ENCODE peak calls at places on chromosomes 4 and X, in ten cellular contexts. V is H4; E is stimulated activated CD4-positive, alpha-beta T cell treated with anti-CD3 and anti-CD28 coated beads, Interleukin-2, amount 100 ng/mL, for 48 hours; M is caudate nucleus; B is ovary; S is posterior cingulate gyrus; G is AG08396; Y is cardiac muscle cell; T is NCI-H2081 treated with DMSO at 0.1 percent for 48 hours; H is IMR-90. F is an unnamed sample.

GRCh38 chrX:11352296-11352741 is 59.1 kb downstream of the AMELX start:
- DNase-seq in V (no peak), E (no peak), M (no peak), B (no peak), S (no peak), G (no peak), Y (no peak), T (no peak), H (no peak), F (no peak)

GRCh38 chr4:2798399-2799301 is 5.8 kb downstream of the SH3BP2 start:
- DNase-seq in V (no peak), E (no peak), M (no peak), B (peak; percentile 60), S (peak; percentile 37), G (no peak), Y (no peak), T (no peak), H (no peak), F (no peak)

GRCh38 chr4:170089274-170089742 is 448 bp downstream of the AADAT start:
- DNase-seq in V (peak; percentile 25), E (no peak), M (peak; percentile 57), B (peak; percentile 21), S (peak; percentile 42), G (peak; percentile 43), Y (peak; percentile 57), T (no peak), H (peak; percentile 39), F (peak; percentile 8)

GRCh38 chrX:20265726-20266681 is 705 bp downstream of the RPS6KA3 start:
- DNase-seq in V (no peak), E (no peak), M (no peak), B (peak; percentile 42), S (no peak), G (no peak), Y (peak; percentile 49), T (no peak), H (peak; percentile 12), F (peak; percentile 33)

GRCh38 chr4:158884280-158884679 is 115.5 kb downstream of the FNIP2 start:
- DNase-seq in V (no peak), E (no peak), M (no peak), B (no peak), S (no peak), G (no peak), Y (no peak), T (no peak), H (no peak), F (no peak)

GRCh38 chrX:41512394-41512793 is 65.3 kb downstream of the NYX start:
- DNase-seq in V (no peak), E (peak; percentile 1), M (no peak), B (no peak), S (no peak), G (no peak), Y (no peak), T (no peak), H (no peak), F (no peak)

GRCh38 chr4:60944070-60944469 is 256.1 kb upstream of the ADGRL3 start:
- DNase-seq in V (no peak), E (no peak), M (no peak), B (no peak), S (no peak), G (no peak), Y (no peak), T (no peak), H (no peak), F (no peak)

GRCh38 chr4:120801171-120801758 is 121.3 kb downstream of the PRDM5 start:
- DNase-seq in V (no peak), E (no peak), M (no peak), B (peak; percentile 22), S (peak; percentile 29), G (peak; percentile 64), Y (peak; percentile 76), T (no peak), H (peak; percentile 78), F (peak; percentile 1)

GRCh38 chrX:11460347-11460746 is 167.1 kb downstream of the AMELX start:
- DNase-seq in V (no peak), E (no peak), M (no peak), B (no peak), S (no peak), G (no peak), Y (no peak), T (no peak), H (no peak), F (no peak)

GRCh38 chr4:1410491-1411325 is 4.5 kb upstream of the NKX1-1 start:
- DNase-seq in V (peak; percentile 36), E (peak; percentile 34), M (no peak), B (peak; percentile 62), S (no peak), G (peak; percentile 82), Y (peak; percentile 94), T (no peak), H (peak; percentile 16), F (no peak)

GRCh38 chr4:186104895-186105720 is 604 bp downstream of the FAM149A start:
- DNase-seq in V (no peak), E (no peak), M (no peak), B (peak; percentile 46), S (no peak), G (peak; percentile 40), Y (peak; percentile 38), T (no peak), H (no peak), F (no peak)

GRCh38 chrX:37331546-37331945 is 17.6 kb upstream of the PRRG1 start:
- DNase-seq in V (no peak), E (no peak), M (no peak), B (no peak), S (no peak), G (no peak), Y (no peak), T (no peak), H (no peak), F (no peak)

GRCh38 chrX:40145001-40145631 is 47.4 kb upstream of the BCOR start:
- DNase-seq in V (no peak), E (no peak), M (no peak), B (peak; percentile 45), S (no peak), G (peak; percentile 45), Y (no peak), T (no peak), H (no peak), F (no peak)

GRCh38 chr4:115233600-115233999 is 120.2 kb upstream of the NDST4 start:
- DNase-seq in V (no peak), E (no peak), M (no peak), B (no peak), S (no peak), G (no peak), Y (no peak), T (no peak), H (no peak), F (no peak)

GRCh38 chr4:88573286-88573994 is 18.8 kb upstream of the HERC3 start:
- DNase-seq in V (no peak), E (no peak), M (no peak), B (no peak), S (no peak), G (no peak), Y (no peak), T (no peak), H (no peak), F (no peak)

GRCh38 chr4:3243066-3243775 is 5.7 kb upstream of the MSANTD1 start:
- DNase-seq in V (no peak), E (no peak), M (no peak), B (no peak), S (no peak), G (no peak), Y (no peak), T (no peak), H (no peak), F (no peak)

F was measured in G401.